ENCODE peak calls at places on chromosomes 4 and X, in nine cellular contexts. V is endothelial cell, E is WTC11, F is GM20000, X is cardiac muscle cell, P is testis, C is omental fat pad, Q is tibial nerve, T is astrocyte. A is an unnamed sample.

GRCh38 chr4:65340382-65341109 is 329.7 kb downstream of the EPHA5 start:
- DNase-seq in E (no peak), F (no peak), Q (no peak), X (no peak), P (no peak), V (no peak), C (no peak), T (no peak), A (no peak)

GRCh38 chr4:153258750-153259149 is 54.5 kb downstream of the TRIM2 start:
- DNase-seq in F (no peak), E (no peak), T (no peak), Q (no peak), X (no peak), V (no peak), P (no peak), C (no peak), A (no peak)

GRCh38 chrX:24657671-24658410 is 10.7 kb upstream of the PCYT1B start:
- DNase-seq in P (no peak), C (no peak), F (no peak), X (no peak), E (no peak), V (no peak), T (no peak), Q (no peak), A (no peak)

GRCh38 chrX:45295587-45295986 is 94.9 kb upstream of the DIPK2B start:
- DNase-seq in Q (no peak), V (no peak), T (peak), P (peak), F (no peak), E (no peak), C (no peak), X (peak), A (no peak)

GRCh38 chr4:54231419-54232150 is 2.5 kb downstream of the PDGFRA start:
- DNase-seq in P (peak), Q (no peak), V (peak), E (peak), C (no peak), T (peak), X (peak), F (peak), A (no peak)

GRCh38 chr4:1278336-1278670 is 11.4 kb upstream of the MAEA start:
- DNase-seq in X (no peak), F (no peak), C (no peak), Q (no peak), P (no peak), V (no peak), T (peak), E (no peak), A (no peak)

GRCh38 chr4:64520393-64520792 is 111.1 kb upstream of the TECRL start:
- DNase-seq in C (no peak), P (no peak), E (no peak), F (no peak), V (no peak), Q (no peak), T (no peak), X (no peak), A (no peak)

GRCh38 chrX:78329486-78329885 is 2.1 kb upstream of the CYSLTR1 start:
- DNase-seq in F (no peak), P (no peak), C (no peak), T (no peak), Q (no peak), X (no peak), E (no peak), V (no peak), A (no peak)

GRCh38 chr4:133483600-133484246 is 334.6 kb downstream of the PCDH10 start:
- DNase-seq in C (no peak), F (no peak), P (peak), X (peak), T (peak), V (peak), Q (no peak), E (no peak), A (no peak)

GRCh38 chr4:109730294-109731051 is 603 bp upstream of the PLA2G12A start:
- DNase-seq in V (peak), Q (no peak), E (peak), T (peak), C (peak), X (peak), F (no peak), P (peak), A (peak)

GRCh38 chrX:55777596-55777995 is 60.0 kb downstream of the RRAGB start:
- DNase-seq in V (no peak), P (no peak), X (no peak), T (no peak), E (no peak), Q (no peak), C (no peak), F (no peak), A (no peak)
- TF ChIP-seq CTCF in V (no peak), P (no peak), X (no peak), T (no peak), E (no peak), Q (no peak), C (no peak), F (no peak), A (no peak)

DNA sequence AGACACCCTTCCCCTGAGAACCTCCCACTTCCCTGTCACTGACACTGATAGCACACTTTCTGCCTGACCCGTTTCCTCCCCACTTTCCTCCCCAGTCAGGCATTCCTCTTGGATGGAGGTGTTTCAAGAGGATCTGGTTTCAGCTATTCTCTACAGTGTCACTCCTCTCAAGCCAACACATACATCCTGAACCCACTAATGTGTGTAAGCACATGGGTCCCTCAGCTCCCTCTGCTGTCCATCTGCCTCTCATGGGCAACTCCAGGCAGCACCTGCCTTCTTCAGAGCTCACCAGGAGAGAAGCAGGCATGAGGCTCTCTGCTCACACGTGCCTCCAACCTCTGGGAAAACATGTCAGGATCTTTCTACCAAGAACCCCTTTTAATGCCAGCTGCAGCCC is 207.6 kb downstream of the NAF1 start:
- DNase-seq in Q (no peak), E (peak), T (no peak), P (peak), X (peak), C (no peak), F (peak), V (no peak), A (no peak)
- TF ChIP-seq CTCF in Q (no peak), E (no peak), T (no peak), P (no peak), X (peak), C (no peak), F (peak), V (no peak), A (no peak)

GRCh38 chrX:119040432-119040831 is 32.4 kb upstream of the CT47C1 start:
- DNase-seq in C (no peak), T (peak), X (no peak), P (no peak), V (no peak), Q (no peak), E (no peak), F (no peak), A (no peak)
- TF ChIP-seq CTCF in C (no peak), T (no peak), X (no peak), P (no peak), V (no peak), Q (no peak), E (no peak), F (no peak), A (no peak)

DNA sequence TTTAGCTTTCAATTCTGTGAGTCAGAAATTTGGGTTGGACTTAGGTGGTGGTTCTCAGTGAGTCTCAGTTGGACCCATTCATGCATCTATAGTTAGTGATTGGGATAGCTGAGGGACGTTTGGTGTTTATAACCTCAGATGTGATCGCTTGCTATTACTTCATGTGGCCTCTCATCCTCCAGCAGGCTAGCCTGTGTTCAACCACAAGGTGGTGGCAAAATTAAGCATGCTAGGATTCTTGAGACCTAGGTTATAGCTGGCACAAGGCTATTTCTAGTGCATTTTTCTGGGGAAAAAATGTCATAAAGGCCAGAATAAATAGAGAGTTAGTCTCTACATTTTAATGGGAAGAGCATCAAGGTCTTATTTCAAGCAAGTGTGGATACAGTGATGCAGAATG is 10.9 kb upstream of the GRPR start:
- DNase-seq in C (no peak), T (no peak), V (no peak), P (no peak), X (no peak), Q (no peak), F (no peak), E (no peak), A (no peak)
- TF ChIP-seq CTCF in C (no peak), T (no peak), V (no peak), P (no peak), X (no peak), Q (no peak), F (no peak), E (no peak), A (no peak)

GRCh38 chrX:55011294-55011693 is 11.1 kb downstream of the APEX2 start:
- DNase-seq in Q (no peak), E (no peak), T (no peak), C (no peak), V (no peak), F (no peak), X (no peak), P (no peak), A (no peak)
- TF ChIP-seq CTCF in Q (no peak), E (no peak), T (peak), C (no peak), V (peak), F (no peak), X (peak), P (peak), A (no peak)

DNA sequence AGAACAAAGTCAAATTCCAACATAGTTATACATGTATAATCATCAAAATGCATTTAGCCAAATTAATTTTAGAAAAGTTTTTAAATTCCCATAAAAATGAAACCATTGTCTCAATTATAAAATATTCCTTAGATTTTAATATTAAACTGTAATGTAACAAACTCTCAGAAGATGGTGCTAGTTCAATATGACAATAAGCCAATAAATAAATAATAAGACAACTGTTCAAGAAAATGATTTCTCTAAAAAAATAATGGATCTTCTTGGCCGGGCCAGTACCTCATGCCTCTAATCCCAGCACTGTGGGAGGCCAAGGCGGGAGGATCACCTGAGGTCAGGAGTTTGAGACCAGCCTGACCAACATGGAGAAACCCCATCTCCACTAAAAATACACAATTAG is 80.3 kb downstream of the RAB28 start:
- DNase-seq in C (no peak), X (no peak), T (no peak), V (no peak), E (no peak), F (no peak), Q (no peak), P (no peak), A (no peak)
- TF ChIP-seq CTCF in C (no peak), X (no peak), T (no peak), V (no peak), E (no peak), F (no peak), Q (no peak), P (no peak), A (no peak)

GRCh38 chrX:16484338-16484737 is 165.6 kb upstream of the S100G start:
- DNase-seq in F (no peak), X (peak), T (peak), Q (no peak), P (no peak), V (no peak), E (no peak), C (no peak), A (no peak)
- TF ChIP-seq CTCF in F (no peak), X (no peak), T (no peak), Q (no peak), P (no peak), V (no peak), E (no peak), C (no peak), A (no peak)

A was measured in thoracic aorta.